ENCODE peak calls at places on chromosomes 6 and 20, in six cellular contexts. S is HCT116, L is adipocyte, Q is endothelial cell of umbilical vein, U is astrocyte, F is colonic mucosa. T is an unnamed sample. For H3K4me1, the result is how much of the 10 kb centered on the place peaks cover.

GRCh38 chr6:152098683-152099082 is 291.2 kb downstream of the ESR1 start:
- DNase-seq in U (no peak), L (no peak), F (no peak), S (no peak), Q (no peak), T (no peak)

GRCh38 chr20:44979090-44979621 is 12.8 kb downstream of the STK4 start:
- DNase-seq in L (no peak), F (peak), Q (no peak), S (no peak), U (peak), T (no peak)

GRCh38 chr6:33690766-33691165 is 20.7 kb downstream of the UQCC2 start:
- DNase-seq in F (no peak), U (no peak), L (no peak), S (no peak), Q (no peak), T (no peak)

GRCh38 chr20:49750611-49751396 is 37.1 kb upstream of the B4GALT5 start:
- DNase-seq in U (no peak), L (no peak), F (no peak), S (no peak), Q (no peak), T (no peak)

GRCh38 chr20:13085275-13085674 is 76.5 kb downstream of the SPTLC3 start:
- DNase-seq in L (no peak), U (no peak), F (no peak), S (no peak), Q (no peak), T (no peak)

GRCh38 chr6:159718634-159719033 is 8.7 kb upstream of the WTAP start:
- DNase-seq in Q (no peak), U (no peak), S (no peak), F (no peak), L (no peak), T (no peak)

GRCh38 chr20:50111120-50111828 is 1.7 kb downstream of the UBE2V1 start:
- DNase-seq in F (no peak), S (no peak), L (peak), Q (no peak), U (peak), T (no peak)

GRCh38 chr6:139587469-139587868 is 213.0 kb upstream of the CITED2 start:
- DNase-seq in U (peak), Q (peak), S (no peak), F (no peak), L (peak), T (no peak)

GRCh38 chr20:47139934-47140333 is 216.6 kb downstream of the ZMYND8 start:
- DNase-seq in Q (no peak), S (no peak), U (no peak), F (no peak), L (no peak), T (no peak)

GRCh38 chr20:689348-689747 is 13.7 kb upstream of the SCRT2 start:
- DNase-seq in F (no peak), L (no peak), Q (no peak), U (no peak), S (no peak), T (no peak)

GRCh38 chr6:127923135-127923534 is 22.3 kb upstream of the THEMIS start:
- DNase-seq in S (no peak), L (no peak), U (no peak), F (no peak), Q (no peak), T (no peak)

GRCh38 chr6:113082691-113083090 is 735.6 kb downstream of the RFPL4B start:
- DNase-seq in F (no peak), Q (peak), L (no peak), S (no peak), U (peak), T (no peak)

GRCh38 chr6:112842338-112842700 is 495.2 kb downstream of the RFPL4B start:
- DNase-seq in L (no peak), S (no peak), Q (peak), F (no peak), U (no peak), T (no peak)

GRCh38 chr6:135830452-135830851 is 21.0 kb upstream of the PDE7B start:
- DNase-seq in S (no peak), Q (no peak), L (peak), U (peak), F (no peak), T (no peak)

GRCh38 chr6:135833806-135834205 is 17.7 kb upstream of the PDE7B start:
- DNase-seq in F (no peak), U (no peak), Q (peak), L (no peak), S (no peak), T (no peak)

DNA sequence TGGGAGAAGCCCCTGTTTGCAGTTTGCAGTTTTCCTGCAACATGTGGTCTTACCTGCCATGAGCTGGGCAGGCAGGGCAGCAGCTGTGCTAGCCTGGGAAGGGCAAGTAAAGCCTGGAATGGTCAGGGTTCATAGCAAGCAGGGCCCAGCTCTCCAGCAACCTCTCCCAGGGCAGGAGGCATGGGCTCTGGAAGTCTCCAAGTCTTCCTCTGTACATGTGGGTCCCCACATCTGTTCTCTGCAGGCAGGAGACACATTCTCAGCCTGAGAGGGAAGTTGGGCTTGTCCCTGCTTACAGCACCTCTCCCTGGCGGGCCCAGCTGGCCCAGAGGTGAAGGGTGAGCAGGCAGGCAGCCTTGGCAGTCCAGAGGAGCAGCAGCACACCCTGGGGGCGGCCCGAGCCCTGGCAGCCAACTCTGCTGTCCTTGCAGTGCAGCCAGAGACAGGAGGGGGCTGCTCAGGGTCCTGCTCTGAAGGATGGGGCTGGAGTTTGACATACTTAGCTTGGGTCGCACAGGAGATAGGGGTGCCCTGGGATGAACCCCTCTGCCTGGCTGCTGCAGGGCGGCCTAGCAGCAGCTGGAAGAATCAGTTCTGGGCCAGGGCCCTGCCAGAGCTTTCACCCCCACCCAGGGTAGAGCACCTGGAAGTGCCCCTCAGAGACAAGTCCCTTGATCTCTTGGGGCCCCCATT is 176.0 kb downstream of the MRPL14 start:
- DNase-seq in U (no peak), S (peak), Q (no peak), F (peak), L (peak), T (no peak)
- H3K4me1 ChIP-seq in U (under half), S (under half), Q (under half), F (under half), L (under half), T (under half)

GRCh38 chr6:32426338-32426737 is 13.3 kb upstream of the HLA-DRA start:
- DNase-seq in S (no peak), L (no peak), F (no peak), Q (no peak), U (no peak), T (no peak)
- H3K9ac ChIP-seq in S (no peak), L (no peak), F (no peak), Q (no peak), U (no peak), T (no peak)

GRCh38 chr20:62412194-62413024 is 5.3 kb upstream of the CABLES2 start:
- DNase-seq in S (no peak), F (peak), L (no peak), Q (no peak), U (no peak), T (no peak)

GRCh38 chr20:62409935-62410741 is 3.1 kb upstream of the CABLES2 start:
- DNase-seq in F (peak), S (no peak), L (peak), Q (peak), U (no peak), T (no peak)

GRCh38 chr20:62413025-62413580 is 6.0 kb upstream of the CABLES2 start:
- DNase-seq in U (no peak), Q (no peak), F (peak), L (no peak), S (no peak), T (no peak)

GRCh38 chr20:62410742-62411478 is 3.8 kb upstream of the CABLES2 start:
- DNase-seq in S (no peak), L (no peak), Q (no peak), U (no peak), F (no peak), T (no peak)

GRCh38 chr20:62411479-62412193 is 4.6 kb upstream of the CABLES2 start:
- DNase-seq in L (no peak), F (peak), S (no peak), Q (no peak), U (no peak), T (no peak)
- H3K4me1 ChIP-seq in L (under half), F (under half), S (under half), Q (under half), U (under half), T (under half)

GRCh38 chr6:42784739-42785498 is 3.1 kb downstream of the BICRAL start:
- DNase-seq in F (no peak), Q (no peak), U (no peak), L (no peak), S (no peak), T (no peak)
- H3K9ac ChIP-seq in F (peak), Q (peak), U (peak), L (peak), S (no peak), T (peak)

GRCh38 chr6:781350-781961 is 88.5 kb upstream of the EXOC2 start:
- DNase-seq in U (no peak), F (no peak), L (no peak), Q (no peak), S (no peak), T (no peak)
- H3K4me1 ChIP-seq in U (under half), F (under half), L (under half), Q (under half), S (under half), T (under half)